ENCODE peak calls at places on chromosomes 13 and 19, in six cellular contexts. X is AG09319; W is stimulated activated CD8-positive, alpha-beta memory T cell treated with anti-CD3 and anti-CD28 coated beads, Interleukin-15, amount 100 ng/mL, for 4 hours; P is adrenal gland; H is activated CD8-positive, alpha-beta T cell treated with anti-CD3 and anti-CD28 coated beads, Interleukin-2, amount 10 ng/mL, durations not matched to agents 7 days and 5 days; E is HEK293T. B is an unnamed sample.

GRCh38 chr19:47264629-47265028 is 8.3 kb downstream of the CCDC9 start:
- DNase-seq in H (no peak), P (no peak), X (no peak), W (no peak), E (no peak), B (no peak)

GRCh38 chr19:55485439-55486011 is 537 bp downstream of the NAT14 start:
- DNase-seq in E (no peak), H (no peak), W (no peak), X (no peak), P (no peak), B (no peak)

GRCh38 chr13:105139380-105140285 is 1395.8 kb downstream of the EFNB2 start:
- DNase-seq in P (peak), H (peak), X (no peak), E (peak), W (peak), B (peak)

GRCh38 chr19:2962018-2962670 is 15.2 kb upstream of the TLE6 start:
- DNase-seq in P (peak), X (no peak), H (peak), E (peak), W (no peak), B (no peak)

GRCh38 chr19:40466219-40467006 is at the start of gene SPTBN4:
- DNase-seq in W (peak), P (peak), E (no peak), X (no peak), H (peak), B (no peak)

GRCh38 chr19:43707158-43707712 is 8.6 kb upstream of the IRGC start:
- DNase-seq in E (no peak), H (no peak), W (no peak), X (no peak), P (no peak), B (no peak)

GRCh38 chr13:67137044-67137735 is 92.9 kb downstream of the PCDH9 start:
- DNase-seq in X (no peak), E (no peak), P (no peak), W (no peak), H (no peak), B (no peak)

GRCh38 chr19:45125975-45126493 is 33.1 kb downstream of the PPP1R37 start:
- DNase-seq in H (peak), W (peak), P (peak), X (no peak), E (peak), B (no peak)

GRCh38 chr13:31200636-31200970 is 828 bp downstream of the B3GLCT start:
- DNase-seq in H (peak), P (peak), W (no peak), E (peak), X (no peak), B (no peak)

GRCh38 chr19:29775575-29775900 is 36.3 kb upstream of the CCNE1 start:
- DNase-seq in E (no peak), X (no peak), P (no peak), H (no peak), W (no peak), B (no peak)

GRCh38 chr19:44212865-44213346 is 574 bp downstream of the ZNF227 start:
- DNase-seq in H (no peak), W (no peak), P (peak), X (no peak), E (peak), B (no peak)

GRCh38 chr19:38162632-38163031 is 61.4 kb downstream of the DPF1 start:
- DNase-seq in P (no peak), W (no peak), H (no peak), E (no peak), X (no peak), B (no peak)

B was measured in esophagus squamous epithelium.